ENCODE peak calls at places on chromosome 19, in nine cellular contexts. U, X, N, M, L, Y, J, P and B are unnamed samples.

GRCh38 chr19:39845621-39846175 is 481 bp downstream of the FBL start:
- DNase-seq in L (no peak), N (no peak), Y (no peak), M (no peak), U (peak; percentile 88), P (no peak), X (no peak), J (no peak), B (no peak)

GRCh38 chr19:8194528-8195275 is 14.5 kb upstream of the CERS4 start:
- DNase-seq in N (peak; percentile 52), X (no peak), P (no peak), J (no peak), U (no peak), M (no peak), Y (no peak), L (no peak), B (peak; percentile 40)

GRCh38 chr19:54335164-54335563 is 3.8 kb downstream of the LILRA4 start:
- DNase-seq in J (no peak), M (no peak), N (no peak), P (no peak), U (no peak), Y (no peak), X (no peak), L (no peak), B (no peak)

GRCh38 chr19:50327461-50328256 is 1.5 kb downstream of the KCNC3 start:
- DNase-seq in U (peak; percentile 80), Y (no peak), M (no peak), P (no peak), J (no peak), L (no peak), N (no peak), X (no peak), B (no peak)

GRCh38 chr19:45153339-45154063 is 7.3 kb downstream of the NKPD1 start:
- DNase-seq in J (no peak), Y (peak; percentile 17), M (peak; percentile 46), P (no peak), N (peak; percentile 39), U (peak; percentile 96), X (no peak), L (no peak), B (peak; percentile 30)

GRCh38 chr19:43936219-43936618 is 1.1 kb upstream of the ZNF45 start:
- DNase-seq in N (no peak), P (no peak), L (no peak), J (no peak), Y (no peak), X (no peak), U (no peak), M (no peak), B (no peak)

GRCh38 chr19:29587518-29587986 is 18.5 kb upstream of the POP4 start:
- DNase-seq in M (no peak), X (peak; percentile 58), L (no peak), Y (no peak), U (no peak), N (peak; percentile 38), J (no peak), P (no peak), B (no peak)

GRCh38 chr19:47187797-47188196 is 43.2 kb downstream of the BBC3 start:
- DNase-seq in Y (no peak), N (peak; percentile 15), U (no peak), L (no peak), X (peak; percentile 25), M (no peak), J (no peak), P (no peak), B (no peak)

GRCh38 chr19:5711025-5711424 is 8.9 kb downstream of the LONP1 start:
- DNase-seq in U (no peak), L (no peak), J (no peak), N (no peak), Y (no peak), P (no peak), X (no peak), M (no peak), B (no peak)

GRCh38 chr19:11781295-11782057 is 14.7 kb downstream of the ZNF441 start:
- DNase-seq in Y (no peak), X (no peak), L (no peak), J (no peak), N (no peak), P (no peak), M (no peak), U (no peak), B (no peak)

GRCh38 chr19:5089283-5089682 is 120.4 kb downstream of the KDM4B start:
- DNase-seq in N (no peak), M (no peak), L (no peak), X (no peak), Y (no peak), J (no peak), P (no peak), U (no peak), B (no peak)

GRCh38 chr19:9132422-9132821 is 5.7 kb upstream of the OR7G3 start:
- DNase-seq in Y (no peak), L (no peak), X (no peak), U (no peak), P (no peak), M (no peak), N (no peak), J (no peak), B (no peak)

GRCh38 chr19:48385461-48386087 is 5.8 kb downstream of the KDELR1 start:
- DNase-seq in L (no peak), U (no peak), Y (no peak), X (no peak), N (no peak), M (no peak), P (no peak), J (no peak), B (no peak)

GRCh38 chr19:49114630-49115363 is 627 bp downstream of the LIN7B start:
- DNase-seq in L (peak; percentile 64), X (no peak), M (peak; percentile 70), Y (peak; percentile 76), U (peak; percentile 94), J (no peak), P (no peak), N (peak; percentile 47), B (peak; percentile 51)

GRCh38 chr19:11269408-11269807 is 7.1 kb upstream of the DOCK6 start:
- DNase-seq in N (no peak), Y (no peak), P (no peak), X (peak; percentile 32), L (no peak), U (peak; percentile 43), M (no peak), J (no peak), B (no peak)

GRCh38 chr19:37466277-37466797 is 907 bp downstream of the ZNF569 start:
- DNase-seq in L (no peak), Y (no peak), X (no peak), P (no peak), U (peak; percentile 43), N (no peak), J (no peak), M (no peak), B (no peak)

GRCh38 chr19:35744688-35745327 is 410 bp downstream of the U2AF1L4 start:
- DNase-seq in L (peak; percentile 98), P (peak; percentile 98), Y (peak; percentile 97), J (peak; percentile 93), M (peak; percentile 95), U (peak; percentile 96), X (peak; percentile 90), N (peak; percentile 96), B (peak; percentile 95)

GRCh38 chr19:35748106-35749020 is at the start of gene LIN37:
- DNase-seq in P (peak; percentile 100), N (peak; percentile 98), Y (peak; percentile 99), L (peak; percentile 99), J (peak; percentile 99), M (peak; percentile 99), U (peak; percentile 99), X (peak; percentile 97), B (peak; percentile 96)

GRCh38 chr19:35745328-35746086 is at the start of the genes PSENEN and U2AF1L4:
- DNase-seq in Y (peak; percentile 98), X (peak; percentile 98), U (peak; percentile 98), J (peak; percentile 99), L (peak; percentile 97), N (peak; percentile 97), M (peak; percentile 96), P (peak; percentile 99), B (peak; percentile 82)

GRCh38 chr19:35746087-35746462 is 624 bp downstream of the PSENEN start:
- DNase-seq in P (no peak), X (no peak), U (no peak), M (no peak), J (no peak), N (no peak), Y (no peak), L (no peak), B (no peak)

DNA sequence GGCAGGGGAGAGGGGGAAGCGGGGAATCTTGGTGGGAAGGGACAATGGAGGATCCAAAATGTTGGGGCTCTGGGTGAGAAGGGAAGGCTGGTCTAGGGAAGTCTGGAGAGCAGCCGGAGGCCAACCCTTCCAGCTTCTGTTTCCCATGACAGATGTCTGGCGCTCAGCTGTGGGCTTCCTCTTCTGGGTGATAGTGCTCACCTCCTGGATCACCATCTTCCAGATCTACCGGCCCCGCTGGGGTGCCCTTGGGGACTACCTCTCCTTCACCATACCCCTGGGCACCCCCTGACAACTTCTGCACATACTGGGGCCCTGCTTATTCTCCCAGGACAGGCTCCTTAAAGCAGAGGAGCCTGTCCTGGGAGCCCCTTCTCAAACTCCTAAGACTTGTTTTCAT is 1.1 kb downstream of the PSENEN start:
- DNase-seq in L (no peak), Y (no peak), N (no peak), P (no peak), X (no peak), U (no peak), J (no peak), M (no peak), B (no peak)
- H3K4me1 ChIP-seq in L (peaks cover 12% of the 10 kb centered on the region), Y (peaks cover 48% of the 10 kb centered on the region), N (peaks cover 60% of the 10 kb centered on the region), P (peaks cover 44% of the 10 kb centered on the region), X (peaks cover 23% of the 10 kb centered on the region), U (peaks cover 29% of the 10 kb centered on the region), J (peaks cover 22% of the 10 kb centered on the region), M (peaks cover 61% of the 10 kb centered on the region), B (peaks cover 38% of the 10 kb centered on the region)

GRCh38 chr19:14480695-14481069 is 5.5 kb upstream of the PTGER1 start:
- DNase-seq in X (no peak), J (no peak), L (no peak), Y (no peak), N (no peak), U (peak; percentile 94), P (no peak), M (no peak), B (no peak)
- H3K27me3 ChIP-seq in X (no peaks in the 10 kb centered on the region), J (no peaks in the 10 kb centered on the region), L (no peaks in the 10 kb centered on the region), Y (peaks cover 2% of the 10 kb centered on the region), N (no peaks in the 10 kb centered on the region), U (no peaks in the 10 kb centered on the region), P (no peaks in the 10 kb centered on the region), M (peaks cover 10% of the 10 kb centered on the region), B (no peaks in the 10 kb centered on the region)

DNA sequence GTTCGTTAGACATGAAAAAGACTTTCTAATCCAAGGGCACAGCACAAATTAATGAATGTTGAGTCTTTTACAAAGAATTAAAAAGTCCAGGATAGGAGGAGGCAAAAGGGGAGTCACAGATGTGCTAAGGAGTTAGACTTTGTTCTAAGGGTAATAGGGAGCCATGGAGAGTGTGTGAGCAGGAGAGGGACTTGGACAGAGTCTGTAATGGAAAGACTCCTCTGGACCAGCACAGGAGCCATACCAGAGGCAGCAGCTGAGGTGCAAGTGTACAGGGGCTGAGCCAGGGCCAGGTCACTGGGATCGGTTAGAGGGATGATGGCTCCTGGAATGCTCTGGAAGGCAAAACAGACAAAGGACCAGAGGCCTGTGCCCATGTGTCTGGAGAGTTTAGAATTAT is 10.5 kb downstream of the GTPBP3 start:
- DNase-seq in P (no peak), U (peak; percentile 35), L (no peak), J (no peak), M (no peak), N (no peak), X (no peak), Y (no peak), B (no peak)
- H3K27ac ChIP-seq in P (peak overlapping the region; percentile 72), U (no peak overlapping the region), L (peak overlapping the region; percentile 58), J (no peak overlapping the region), M (peak overlapping the region; percentile 70), N (no peak overlapping the region), X (no peak overlapping the region), Y (peak overlapping the region; percentile 56), B (no peak overlapping the region)

GRCh38 chr19:1901940-1902404 is 3.2 kb upstream of the ADAT3 start:
- DNase-seq in P (no peak), U (no peak), Y (no peak), N (no peak), M (peak; percentile 39), L (peak; percentile 62), J (no peak), X (no peak), B (no peak)
- H3K4me1 ChIP-seq in P (peaks cover 36% of the 10 kb centered on the region), U (peaks cover 14% of the 10 kb centered on the region), Y (peaks cover 19% of the 10 kb centered on the region), N (peaks cover 27% of the 10 kb centered on the region), M (peaks cover 24% of the 10 kb centered on the region), L (peaks cover 7% of the 10 kb centered on the region), J (peaks cover 21% of the 10 kb centered on the region), X (peaks cover 8% of the 10 kb centered on the region), B (peaks cover 20% of the 10 kb centered on the region)